ENCODE peak calls at places on chromosomes 16 and 17, in eight cellular contexts. D is upper lobe of right lung; Z is gastrocnemius medialis; F is neural progenitor cell; K is RWPE2; B is heart left ventricle; N is psoas muscle; H is CD4-positive, CD25-positive, alpha-beta regulatory T cell. M is an unnamed sample.

GRCh38 chr16:1933097-1933661 is 9.8 kb downstream of the MSRB1 start:
- DNase-seq in D (peak; percentile 51), Z (no peak), F (no peak), K (peak; percentile 61), B (no peak), N (no peak), H (no peak), M (no peak)

GRCh38 chr17:31313982-31314787 is at the start of gene EVI2B:
- DNase-seq in D (no peak), Z (no peak), F (no peak), K (no peak), B (no peak), N (no peak), H (peak; percentile 80), M (no peak)

GRCh38 chr17:70678889-70679288 is 509.6 kb downstream of the KCNJ2 start:
- DNase-seq in D (no peak), Z (no peak), F (no peak), K (no peak), B (no peak), N (no peak), H (no peak), M (no peak)

GRCh38 chr17:6755281-6755680 is 565 bp upstream of the XAF1 start:
- DNase-seq in D (no peak), Z (no peak), F (peak; percentile 18), K (no peak), B (peak; percentile 80), N (peak; percentile 65), H (no peak), M (no peak)

GRCh38 chr17:50213026-50214015 is 11.9 kb upstream of the COL1A1 start:
- DNase-seq in D (no peak), Z (no peak), F (peak; percentile 71), K (peak; percentile 55), B (no peak), N (no peak), H (peak; percentile 42), M (no peak)

GRCh38 chr16:78198299-78198698 is 98.8 kb downstream of the WWOX start:
- DNase-seq in D (no peak), Z (no peak), F (no peak), K (no peak), B (no peak), N (no peak), H (no peak), M (no peak)

GRCh38 chr16:86570542-86571196 is 4.0 kb downstream of the FOXC2 start:
- DNase-seq in D (no peak), Z (no peak), F (no peak), K (no peak), B (no peak), N (no peak), H (no peak), M (no peak)

GRCh38 chr16:9077001-9077809 is 14.2 kb upstream of the HAPSTR1 start:
- DNase-seq in D (no peak), Z (no peak), F (no peak), K (no peak), B (no peak), N (no peak), H (no peak), M (no peak)

GRCh38 chr16:25235991-25236390 is 19.2 kb downstream of the AQP8 start:
- DNase-seq in D (no peak), Z (no peak), F (no peak), K (no peak), B (no peak), N (no peak), H (no peak), M (no peak)

GRCh38 chr16:87114832-87115231 is 202.4 kb downstream of the C16orf95 start:
- DNase-seq in D (no peak), Z (no peak), F (no peak), K (no peak), B (no peak), N (no peak), H (no peak), M (no peak)

GRCh38 chr16:276360-277077 is 775 bp upstream of the RGS11 start:
- DNase-seq in D (no peak), Z (no peak), F (no peak), K (no peak), B (no peak), N (no peak), H (no peak), M (no peak)

GRCh38 chr17:6560496-6560895 is 4.1 kb upstream of the PITPNM3 start:
- DNase-seq in D (no peak), Z (no peak), F (no peak), K (no peak), B (no peak), N (no peak), H (no peak), M (no peak)

GRCh38 chr16:56869513-56870270 is 4.7 kb downstream of the SLC12A3 start:
- DNase-seq in D (no peak), Z (no peak), F (peak; percentile 26), K (no peak), B (no peak), N (no peak), H (peak; percentile 30), M (no peak)

GRCh38 chr17:37283414-37283961 is 92.3 kb upstream of the C17orf78 start:
- DNase-seq in D (no peak), Z (no peak), F (no peak), K (no peak), B (no peak), N (no peak), H (no peak), M (no peak)

GRCh38 chr17:17169396-17169795 is 36.7 kb downstream of the PLD6 start:
- DNase-seq in D (no peak), Z (no peak), F (no peak), K (no peak), B (peak; percentile 3), N (no peak), H (no peak), M (no peak)

GRCh38 chr17:17341452-17341851 is 38.3 kb downstream of the NT5M start:
- DNase-seq in D (no peak), Z (no peak), F (no peak), K (no peak), B (peak; percentile 12), N (no peak), H (no peak), M (no peak)

GRCh38 chr16:69402448-69402847 is 16.6 kb upstream of the TERF2 start:
- DNase-seq in D (no peak), Z (no peak), F (no peak), K (no peak), B (no peak), N (no peak), H (no peak), M (no peak)

GRCh38 chr17:65270932-65271700 is 133.9 kb downstream of the RGS9 start:
- DNase-seq in D (no peak), Z (no peak), F (no peak), K (no peak), B (no peak), N (no peak), H (no peak), M (no peak)

DNA sequence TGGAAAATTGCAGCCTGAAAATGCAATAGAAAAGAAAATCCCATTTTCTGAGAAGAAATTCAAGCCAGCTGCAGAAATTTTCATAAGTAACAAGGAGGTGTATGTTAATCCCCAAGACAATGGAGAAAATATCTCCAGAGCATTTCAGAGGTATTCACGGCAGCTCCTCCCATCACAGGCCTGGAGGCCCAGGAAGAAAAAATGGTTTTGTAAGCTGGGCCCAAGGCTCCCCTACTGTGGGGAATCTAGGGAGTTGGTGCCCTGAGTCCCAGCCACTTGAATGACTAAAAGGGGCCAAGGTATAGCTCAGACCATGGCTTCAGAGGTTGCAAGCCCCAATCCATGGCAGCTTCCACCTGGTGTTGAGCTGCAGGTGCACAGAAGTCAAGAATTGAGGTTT is 93.3 kb upstream of the ZNF267 start:
- DNase-seq in D (no peak), Z (no peak), F (no peak), K (no peak), B (no peak), N (no peak), H (no peak), M (no peak)
- H3K9me3 ChIP-seq in D (peaks cover 59% of the 10 kb centered on the region), Z (peaks cover 6% of the 10 kb centered on the region), F (peaks cover 6% of the 10 kb centered on the region), K (peaks cover under 1% of the 10 kb centered on the region), B (peaks cover 87% of the 10 kb centered on the region), N (peaks cover 82% of the 10 kb centered on the region), H (peaks cover 73% of the 10 kb centered on the region), M (peaks cover 19% of the 10 kb centered on the region)

DNA sequence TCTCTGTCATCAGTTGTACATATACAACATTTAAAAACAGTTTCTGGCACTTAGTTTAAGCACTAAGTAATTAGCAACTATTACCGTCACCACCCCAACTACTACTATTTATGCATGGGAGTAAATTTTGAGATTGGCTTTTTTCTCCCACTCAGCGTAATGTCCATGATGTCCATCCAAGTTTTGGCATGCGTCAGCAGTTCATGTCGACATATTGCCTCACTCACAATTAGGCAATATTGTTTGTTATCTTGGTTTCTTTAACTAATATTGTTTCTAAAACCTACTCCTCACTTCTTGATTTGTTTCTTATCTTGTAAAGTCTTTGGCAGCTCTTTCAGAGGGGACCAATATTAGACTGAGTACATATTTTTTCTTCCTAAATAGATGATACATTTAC is 131.3 kb downstream of the KCNJ18 start:
- DNase-seq in D (no peak), Z (no peak), F (no peak), K (no peak), B (no peak), N (no peak), H (no peak), M (no peak)
- H3K9me3 ChIP-seq in D (no peaks in the 10 kb centered on the region), Z (no peaks in the 10 kb centered on the region), F (peaks cover 58% of the 10 kb centered on the region), K (peaks cover 6% of the 10 kb centered on the region), B (no peaks in the 10 kb centered on the region), N (no peaks in the 10 kb centered on the region), H (no peaks in the 10 kb centered on the region), M (no peaks in the 10 kb centered on the region)

DNA sequence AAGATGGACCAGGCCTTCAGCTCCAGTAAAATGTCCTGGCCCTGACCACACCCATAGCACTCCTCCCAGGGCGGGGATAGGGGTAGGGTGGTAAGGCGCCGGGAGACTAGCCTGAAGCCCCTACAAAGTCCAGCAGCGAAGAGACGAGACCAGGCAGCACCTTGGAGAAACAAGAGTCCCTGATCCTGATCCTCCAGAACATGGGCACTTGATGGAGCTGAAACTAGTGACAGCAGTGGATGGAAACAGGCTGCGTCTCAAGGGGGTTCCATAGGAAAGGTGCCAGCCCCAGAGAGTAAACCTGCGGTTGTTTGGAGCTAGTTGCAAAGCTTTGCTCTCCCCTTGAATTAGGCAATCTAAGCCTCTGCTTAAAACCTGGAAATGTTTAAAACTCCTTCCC is 258.7 kb downstream of the PMP22 start:
- DNase-seq in D (no peak), Z (no peak), F (no peak), K (no peak), B (no peak), N (no peak), H (no peak), M (no peak)
- H3K9me3 ChIP-seq in D (no peaks in the 10 kb centered on the region), Z (no peaks in the 10 kb centered on the region), F (no peaks in the 10 kb centered on the region), K (no peaks in the 10 kb centered on the region), B (no peaks in the 10 kb centered on the region), N (no peaks in the 10 kb centered on the region), H (no peaks in the 10 kb centered on the region), M (no peaks in the 10 kb centered on the region)

DNA sequence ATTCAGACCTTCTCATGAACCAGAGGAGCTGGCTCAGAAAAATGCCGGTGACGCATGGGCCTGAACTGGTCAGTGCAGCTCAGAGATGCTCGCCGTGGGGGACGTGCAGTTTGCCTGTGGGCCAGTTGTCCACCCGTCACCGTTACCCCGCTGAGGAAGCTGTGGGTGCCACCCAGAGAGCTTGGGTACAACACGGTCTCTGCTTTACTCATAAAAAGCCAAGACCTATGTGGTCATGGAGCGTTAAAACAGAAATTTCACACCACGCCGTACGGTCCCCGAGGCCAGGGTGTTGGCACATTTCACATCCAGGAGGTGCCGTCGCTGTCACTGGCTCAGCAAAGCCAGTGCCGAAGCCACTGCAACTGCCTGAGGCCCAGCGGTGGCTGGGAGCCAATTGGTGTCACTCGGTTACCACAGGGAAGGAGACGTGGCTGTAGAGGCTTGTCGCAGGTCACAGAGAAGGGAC is 120.9 kb downstream of the METRNL start:
- DNase-seq in D (peak; percentile 87), Z (peak; percentile 29), F (no peak), K (peak; percentile 42), B (peak; percentile 89), N (peak; percentile 87), H (peak; percentile 24), M (no peak)
- H3K9me3 ChIP-seq in D (no peaks in the 10 kb centered on the region), Z (no peaks in the 10 kb centered on the region), F (no peaks in the 10 kb centered on the region), K (no peaks in the 10 kb centered on the region), B (no peaks in the 10 kb centered on the region), N (no peaks in the 10 kb centered on the region), H (no peaks in the 10 kb centered on the region), M (no peaks in the 10 kb centered on the region)

M was measured in T-helper 17 cell.